ENCODE peak calls at places on chromosomes 7 and 10, in ten cellular contexts. Z is GM13976; T is M059J; Y is memory B cell; R is amniotic stem cell; K is Calu3; A is NCI-H460; V is stimulated activated CD8-positive, alpha-beta memory T cell treated with anti-CD3 and anti-CD28 coated beads, Interleukin-12 subunit alpha, Interleukin-12 subunit beta, amount 100 ng/mL, for 4 hours; X is skeletal muscle cell; W is NCI-H2107. L is an unnamed sample.
A peak's percentile ranks its signal among the peaks of the same experiment; 100 is the strongest.

GRCh38 chr7:46626261-46627037 is 705.4 kb upstream of the IGFBP3 start:
- DNase-seq in Z (no peak), T (no peak), Y (no peak), R (no peak), K (no peak), A (no peak), V (no peak), X (no peak), W (no peak), L (no peak)

GRCh38 chr7:114922652-114923402 is 933 bp downstream of the MDFIC start:
- DNase-seq in Z (peak; percentile 62), T (peak; percentile 63), Y (no peak), R (no peak), K (peak; percentile 24), A (peak; percentile 49), V (peak; percentile 15), X (peak; percentile 49), W (no peak), L (no peak)

GRCh38 chr10:89091501-89091900 is 100.9 kb downstream of the FAS start:
- DNase-seq in Z (no peak), T (no peak), Y (no peak), R (no peak), K (no peak), A (no peak), V (no peak), X (no peak), W (no peak), L (no peak)

GRCh38 chr10:23141995-23142394 is 46.6 kb downstream of the MSRB2 start:
- DNase-seq in Z (no peak), T (no peak), Y (no peak), R (no peak), K (no peak), A (no peak), V (no peak), X (no peak), W (no peak), L (no peak)

GRCh38 chr10:32054087-32054486 is 2.1 kb downstream of the KIF5B start:
- DNase-seq in Z (no peak), T (peak; percentile 14), Y (no peak), R (peak; percentile 9), K (no peak), A (no peak), V (no peak), X (no peak), W (no peak), L (no peak)

GRCh38 chr10:42755591-42756093 is 27.0 kb upstream of the BMS1 start:
- DNase-seq in Z (no peak), T (no peak), Y (no peak), R (no peak), K (no peak), A (no peak), V (no peak), X (no peak), W (no peak), L (no peak)

GRCh38 chr10:61941202-61941651 is 39.7 kb downstream of the ARID5B start:
- DNase-seq in Z (no peak), T (no peak), Y (peak; percentile 54), R (no peak), K (no peak), A (no peak), V (no peak), X (no peak), W (no peak), L (no peak)

GRCh38 chr7:125358551-125359167 is 429.0 kb upstream of the POT1 start:
- DNase-seq in Z (no peak), T (no peak), Y (no peak), R (no peak), K (no peak), A (no peak), V (no peak), X (no peak), W (no peak), L (no peak)

GRCh38 chr7:93973134-93973533 is 31.0 kb downstream of the BET1 start:
- DNase-seq in Z (no peak), T (peak; percentile 28), Y (no peak), R (no peak), K (no peak), A (no peak), V (no peak), X (no peak), W (no peak), L (no peak)

GRCh38 chr7:17236161-17236560 is 62.3 kb upstream of the AHR start:
- DNase-seq in Z (no peak), T (peak; percentile 30), Y (no peak), R (no peak), K (no peak), A (no peak), V (no peak), X (no peak), W (no peak), L (no peak)

GRCh38 chr10:24722676-24723385 is 856 bp downstream of the ARHGAP21 start:
- DNase-seq in Z (peak; percentile 78), T (peak; percentile 27), Y (peak; percentile 32), R (no peak), K (peak; percentile 46), A (no peak), V (peak; percentile 29), X (no peak), W (no peak), L (peak; percentile 54)

GRCh38 chr7:47939425-47940036 is 8.7 kb downstream of the PKD1L1 start:
- DNase-seq in Z (no peak), T (no peak), Y (no peak), R (no peak), K (no peak), A (no peak), V (no peak), X (no peak), W (no peak), L (no peak)

GRCh38 chr10:121668336-121669009 is 70.2 kb upstream of the FGFR2 start:
- DNase-seq in Z (no peak), T (peak; percentile 46), Y (no peak), R (no peak), K (no peak), A (no peak), V (no peak), X (no peak), W (no peak), L (no peak)

L was measured in GM19239.